ENCODE peak calls at places on chromosome 17, in four cellular contexts. C is GM23248, V is DND-41, N is IMR-90. R is an unnamed sample.

GRCh38 chr17:19940722-19941464 is 36.7 kb downstream of the AKAP10 start:
- DNase-seq in C (peak; percentile 57), V (no peak), N (peak; percentile 48), R (no peak)

GRCh38 chr17:72602517-72603345 is 481.9 kb downstream of the SOX9 start:
- DNase-seq in C (peak; percentile 90), V (no peak), N (peak; percentile 73), R (peak; percentile 88)

GRCh38 chr17:59400858-59401257 is 69.4 kb downstream of the YPEL2 start:
- DNase-seq in C (peak; percentile 37), V (no peak), N (no peak), R (no peak)

GRCh38 chr17:51097708-51098446 is 22.8 kb downstream of the SPAG9 start:
- DNase-seq in C (no peak), V (no peak), N (no peak), R (no peak)

GRCh38 chr17:19238167-19238505 is 970 bp downstream of the EPN2 start:
- DNase-seq in C (peak; percentile 65), V (no peak), N (no peak), R (peak; percentile 93)

GRCh38 chr17:49845210-49845782 is 2.6 kb downstream of the TAC4 start:
- DNase-seq in C (no peak), V (no peak), N (no peak), R (peak; percentile 87)

GRCh38 chr17:47703191-47703591 is 9.2 kb downstream of the TBKBP1 start:
- DNase-seq in C (no peak), V (no peak), N (no peak), R (peak; percentile 35)

GRCh38 chr17:70187383-70187782 is 18.1 kb downstream of the KCNJ2 start:
- DNase-seq in C (peak; percentile 73), V (no peak), N (peak; percentile 67), R (peak; percentile 56)

GRCh38 chr17:61494325-61495160 is 42.3 kb downstream of the TBX4 start:
- DNase-seq in C (no peak), V (no peak), N (no peak), R (no peak)

GRCh38 chr17:14797021-14797420 is 468.1 kb downstream of the PMP22 start:
- DNase-seq in C (no peak), V (no peak), N (no peak), R (no peak)

GRCh38 chr17:63434951-63435571 is 11.0 kb downstream of the CYB561 start:
- DNase-seq in C (peak; percentile 27), V (peak; percentile 81), N (peak; percentile 25), R (peak; percentile 97)

GRCh38 chr17:41058741-41059140 is 1.2 kb downstream of the KRTAP2-3 start:
- DNase-seq in C (peak; percentile 20), V (no peak), N (peak; percentile 57), R (peak; percentile 86)

GRCh38 chr17:30443721-30444120 is 33.5 kb upstream of the GOSR1 start:
- DNase-seq in C (no peak), V (no peak), N (no peak), R (no peak)

GRCh38 chr17:72089453-72089987 is 31.3 kb upstream of the SOX9 start:
- DNase-seq in C (no peak), V (no peak), N (no peak), R (no peak)

GRCh38 chr17:13337864-13338371 is 263.8 kb downstream of the HS3ST3A1 start:
- DNase-seq in C (peak; percentile 84), V (peak; percentile 9), N (peak; percentile 78), R (no peak)

GRCh38 chr17:60539807-60540206 is 13.8 kb upstream of the APPBP2 start:
- DNase-seq in C (no peak), V (no peak), N (no peak), R (no peak)

GRCh38 chr17:27817731-27818130 is 17.4 kb upstream of the NOS2 start:
- DNase-seq in C (peak; percentile 22), V (no peak), N (peak; percentile 7), R (peak; percentile 53)

GRCh38 chr17:16467044-16467443 is 24.9 kb downstream of the LRRC75A start:
- DNase-seq in C (no peak), V (no peak), N (no peak), R (no peak)

GRCh38 chr17:69060835-69061234 is at the start of gene ABCA9:
- DNase-seq in C (peak; percentile 93), V (no peak), N (peak; percentile 21), R (peak; percentile 80)

GRCh38 chr17:80362428-80363119 is 52.4 kb upstream of the ENDOV start:
- DNase-seq in C (peak; percentile 38), V (no peak), N (peak; percentile 83), R (peak; percentile 87)

GRCh38 chr17:71987634-71988033 is 133.2 kb upstream of the SOX9 start:
- DNase-seq in C (peak; percentile 41), V (no peak), N (peak; percentile 21), R (peak; percentile 66)

GRCh38 chr17:19237389-19238166 is 412 bp downstream of the EPN2 start:
- DNase-seq in C (peak; percentile 53), V (no peak), N (no peak), R (peak; percentile 86)

GRCh38 chr17:48439875-48440505 is 10.0 kb upstream of the SKAP1 start:
- DNase-seq in C (no peak), V (no peak), N (no peak), R (no peak)

GRCh38 chr17:44187131-44187899 is 543 bp downstream of the TMUB2 start:
- DNase-seq in C (peak; percentile 72), V (no peak), N (peak; percentile 46), R (peak; percentile 58)

GRCh38 chr17:49511810-49512209 is 16.7 kb downstream of the NGFR start:
- DNase-seq in C (no peak), V (no peak), N (no peak), R (no peak)

GRCh38 chr17:4594406-4595349 is 10.3 kb downstream of the SMTNL2 start:
- DNase-seq in C (no peak), V (no peak), N (no peak), R (peak; percentile 90)

GRCh38 chr17:71632328-71632727 is 488.5 kb upstream of the SOX9 start:
- DNase-seq in C (peak; percentile 58), V (no peak), N (peak; percentile 41), R (peak; percentile 44)

GRCh38 chr17:41067281-41067680 is 1.6 kb upstream of the KRTAP2-4 start:
- DNase-seq in C (peak; percentile 31), V (no peak), N (peak; percentile 73), R (no peak)

GRCh38 chr17:4968166-4968915 is 724 bp upstream of the SPAG7 start:
- DNase-seq in C (peak; percentile 37), V (no peak), N (no peak), R (no peak)

GRCh38 chr17:50944054-50944901 is 78.1 kb upstream of the TOB1 start:
- DNase-seq in C (peak; percentile 65), V (peak; percentile 88), N (peak; percentile 19), R (peak; percentile 92)

GRCh38 chr17:5610956-5611355 is 26.6 kb upstream of the NLRP1 start:
- DNase-seq in C (no peak), V (no peak), N (no peak), R (no peak)

GRCh38 chr17:79812206-79812968 is 15.5 kb upstream of the CBX8 start:
- DNase-seq in C (no peak), V (no peak), N (no peak), R (no peak)

GRCh38 chr17:65797809-65798208 is 236.4 kb upstream of the AXIN2 start:
- DNase-seq in C (peak; percentile 23), V (no peak), N (no peak), R (no peak)

GRCh38 chr17:62995377-62995885 is 29.4 kb downstream of the TANC2 start:
- DNase-seq in C (peak; percentile 49), V (peak; percentile 28), N (peak; percentile 43), R (no peak)

GRCh38 chr17:77033892-77034404 is 106.8 kb upstream of the SEC14L1 start:
- DNase-seq in C (no peak), V (no peak), N (no peak), R (no peak)
- H3K4me2 ChIP-seq in C (no peak overlapping the region), V (no peak overlapping the region), N (no peak overlapping the region), R (no peak overlapping the region)

GRCh38 chr17:82900741-82901140 is 60.9 kb upstream of the ZNF750 start:
- DNase-seq in C (no peak), V (no peak), N (peak; percentile 32), R (peak; percentile 96)
- H3K36me3 ChIP-seq in C (no peaks in the 10 kb centered on the region), V (peaks cover 77% of the 10 kb centered on the region), N (peaks cover 14% of the 10 kb centered on the region), R (peaks cover 3% of the 10 kb centered on the region)

GRCh38 chr17:82493517-82493840 is 26.1 kb upstream of the FOXK2 start:
- DNase-seq in C (peak; percentile 44), V (no peak), N (no peak), R (no peak)
- H2AFZ ChIP-seq in C (no peak overlapping the region), V (no peak overlapping the region), N (peak overlapping the region; percentile 34), R (peak overlapping the region; percentile 0)

GRCh38 chr17:8442310-8442709 is 6.6 kb downstream of the NDEL1 start:
- DNase-seq in C (no peak), V (no peak), N (no peak), R (no peak)

GRCh38 chr17:8444506-8444905 is 8.8 kb downstream of the NDEL1 start:
- DNase-seq in C (no peak), V (no peak), N (no peak), R (no peak)

GRCh38 chr17:8443756-8444155 is 8.1 kb downstream of the NDEL1 start:
- DNase-seq in C (no peak), V (no peak), N (no peak), R (no peak)

GRCh38 chr17:8439681-8440080 is 4.0 kb downstream of the NDEL1 start:
- DNase-seq in C (no peak), V (no peak), N (no peak), R (no peak)

DNA sequence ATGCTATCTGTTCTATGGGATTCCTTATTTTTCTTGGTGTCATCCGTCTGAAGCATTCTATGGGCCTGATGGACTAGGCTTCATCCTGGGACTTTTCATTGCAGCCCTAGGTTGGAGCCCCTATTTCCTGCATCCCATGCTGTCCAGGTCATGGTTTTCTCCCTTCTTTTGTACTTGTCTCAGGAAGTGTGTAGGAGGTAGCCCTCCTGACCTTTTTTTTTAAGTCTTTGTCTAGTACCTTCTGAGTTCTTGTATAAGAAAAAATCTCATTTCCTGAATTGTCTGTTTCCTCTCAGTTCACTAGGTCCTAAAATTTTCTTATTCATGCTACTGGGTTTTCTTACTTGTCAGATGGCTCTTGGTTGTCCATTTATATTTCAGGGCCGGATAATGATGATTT is 6.0 kb downstream of the NDEL1 start:
- DNase-seq in C (no peak), V (no peak), N (no peak), R (no peak)
- H3K4me2 ChIP-seq in C (peak overlapping the region; percentile 5), V (no peak overlapping the region), N (peak overlapping the region; percentile 31), R (no peak overlapping the region)

GRCh38 chr17:37466471-37466870 is 23.2 kb upstream of the DUSP14 start:
- DNase-seq in C (no peak), V (no peak), N (no peak), R (no peak)

GRCh38 chr17:37461668-37462067 is 28.0 kb upstream of the DUSP14 start:
- DNase-seq in C (peak; percentile 33), V (no peak), N (peak; percentile 36), R (no peak)

GRCh38 chr17:37462492-37462891 is 27.2 kb upstream of the DUSP14 start:
- DNase-seq in C (no peak), V (no peak), N (no peak), R (no peak)

GRCh38 chr17:37465058-37465616 is 24.6 kb upstream of the DUSP14 start:
- DNase-seq in C (peak; percentile 60), V (no peak), N (peak; percentile 72), R (peak; percentile 57)

GRCh38 chr17:37463039-37463438 is 26.7 kb upstream of the DUSP14 start:
- DNase-seq in C (no peak), V (no peak), N (no peak), R (no peak)
- H3K36me3 ChIP-seq in C (peaks cover 36% of the 10 kb centered on the region), V (peaks cover 68% of the 10 kb centered on the region), N (peaks cover 14% of the 10 kb centered on the region), R (peaks cover 27% of the 10 kb centered on the region)